ENCODE peak calls at places on chromosomes 16 and 17, in five cellular contexts. H, P, O, Q and Y are unnamed samples.

GRCh38 chr16:56576585-56577299 is 11.9 kb downstream of the MT4 start:
- DNase-seq in H (no peak), P (peak), O (peak), Q (peak), Y (peak)

GRCh38 chr17:66957951-66958579 is 6.4 kb upstream of the CACNG4 start:
- DNase-seq in H (no peak), P (no peak), O (no peak), Q (no peak), Y (no peak)

GRCh38 chr17:47318197-47318918 is 5.4 kb upstream of the EFCAB13 start:
- DNase-seq in H (no peak), P (no peak), O (no peak), Q (no peak), Y (no peak)

GRCh38 chr16:7541026-7541425 is 208.4 kb downstream of the RBFOX1 start:
- DNase-seq in H (no peak), P (no peak), O (no peak), Q (no peak), Y (no peak)

GRCh38 chr16:49857423-49858181 is 1.7 kb upstream of the ZNF423 start:
- DNase-seq in H (no peak), P (peak), O (peak), Q (no peak), Y (peak)

GRCh38 chr17:60315650-60316049 is 76.3 kb downstream of the USP32 start:
- DNase-seq in H (no peak), P (no peak), O (no peak), Q (no peak), Y (no peak)

GRCh38 chr16:62254847-62255246 is 218.6 kb upstream of the CDH8 start:
- DNase-seq in H (no peak), P (no peak), O (no peak), Q (no peak), Y (no peak)

GRCh38 chr17:1229354-1229890 is 40.8 kb upstream of the BHLHA9 start:
- DNase-seq in H (peak), P (peak), O (peak), Q (no peak), Y (no peak)

GRCh38 chr17:57999496-58000017 is 7.5 kb downstream of the SRSF1 start:
- DNase-seq in H (no peak), P (no peak), O (no peak), Q (peak), Y (no peak)

GRCh38 chr16:60907645-60908044 is 1128.6 kb downstream of the CDH8 start:
- DNase-seq in H (no peak), P (no peak), O (no peak), Q (no peak), Y (no peak)

GRCh38 chr17:61157246-61157887 is 242.3 kb upstream of the TBX2 start:
- DNase-seq in H (no peak), P (no peak), O (no peak), Q (no peak), Y (peak)

GRCh38 chr17:75241996-75242460 is 19.4 kb downstream of the GGA3 start:
- DNase-seq in H (no peak), P (peak), O (no peak), Q (no peak), Y (no peak)

GRCh38 chr17:80119839-80120238 is 18.5 kb downstream of the GAA start:
- DNase-seq in H (no peak), P (no peak), O (no peak), Q (no peak), Y (no peak)

GRCh38 chr16:4293822-4294457 is 21.1 kb upstream of the TFAP4 start:
- DNase-seq in H (no peak), P (peak), O (no peak), Q (no peak), Y (peak)

GRCh38 chr17:2137342-2138098 is 82.6 kb downstream of the HIC1 start:
- DNase-seq in H (no peak), P (no peak), O (no peak), Q (no peak), Y (peak)

DNA sequence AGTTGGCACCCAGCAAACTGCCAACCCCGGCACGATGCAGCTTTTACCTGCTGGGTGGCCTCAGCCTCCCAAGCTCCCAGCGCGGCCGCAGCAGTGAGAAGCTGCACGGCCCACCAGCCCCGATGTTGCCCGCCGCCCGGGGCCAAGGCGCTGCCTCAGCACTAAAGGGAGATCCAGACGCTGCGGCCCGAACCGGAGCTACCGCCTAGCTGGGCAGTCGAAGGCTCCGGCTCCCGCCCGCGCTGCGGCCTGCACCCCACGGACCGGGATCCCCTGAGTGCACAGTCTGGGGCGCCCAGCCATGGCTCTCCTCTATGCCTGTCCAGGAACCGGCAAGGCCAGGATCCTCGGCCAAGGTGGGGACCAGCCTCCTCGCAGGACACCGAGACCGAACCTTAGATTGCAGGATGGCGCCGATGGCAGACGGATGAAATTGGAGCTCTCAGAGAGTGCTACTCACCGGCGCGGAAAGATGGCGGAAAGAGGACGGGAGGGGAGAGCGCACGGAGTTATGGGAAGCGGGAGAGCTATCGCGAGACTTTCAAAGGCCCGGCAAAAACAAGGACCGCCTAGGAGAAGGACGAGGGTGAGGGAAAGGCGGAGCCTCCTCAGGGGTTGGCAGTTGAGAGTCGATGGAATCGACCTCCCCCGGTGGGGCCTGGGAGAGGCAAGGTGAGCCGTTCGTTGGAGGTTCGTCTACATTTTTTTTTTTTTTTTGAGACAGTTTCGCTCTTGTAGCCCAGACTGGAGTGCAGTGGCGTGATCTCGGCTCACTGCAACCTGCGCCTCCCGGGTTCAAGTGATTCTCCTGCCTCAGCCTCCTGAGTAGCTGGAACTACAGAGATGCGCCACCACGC is at the start of gene RPS15A:
- DNase-seq in H (peak), P (peak), O (peak), Q (peak), Y (peak)
- H3K4me3 ChIP-seq in H (peak), P (peak), O (peak), Q (peak), Y (peak)

DNA sequence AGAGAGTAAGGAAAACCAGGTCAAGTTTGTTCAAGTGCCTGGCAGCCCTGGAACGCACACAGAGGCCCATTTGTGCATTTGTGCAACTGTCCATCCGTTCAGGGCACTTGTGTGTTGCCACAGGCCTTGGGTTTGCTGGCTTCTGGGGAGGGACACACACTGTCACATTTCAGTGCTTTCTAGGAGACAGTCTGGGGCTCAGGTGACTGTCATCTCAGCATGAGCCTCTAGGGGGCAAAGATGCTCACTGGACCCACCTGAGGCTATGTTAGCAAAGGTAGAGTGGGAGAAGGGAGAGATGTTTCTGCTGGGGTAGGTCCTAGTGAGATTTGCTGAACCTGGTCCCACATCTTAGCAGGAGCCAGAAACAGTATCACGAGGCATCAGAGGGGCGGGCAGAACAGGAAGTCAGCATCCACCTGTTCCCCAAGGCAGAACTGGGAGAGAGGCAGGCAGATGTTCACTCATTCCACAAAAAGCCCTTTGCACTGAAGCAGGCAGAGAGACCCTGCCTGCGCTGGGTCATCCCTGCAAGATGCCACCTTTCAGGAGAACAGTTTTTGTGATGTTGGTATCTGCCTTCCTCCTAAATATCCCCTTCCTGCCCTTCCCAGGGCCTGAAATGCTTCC is 48.5 kb downstream of the RAI1 start:
- DNase-seq in H (no peak), P (no peak), O (peak), Q (no peak), Y (no peak)
- H3K27ac ChIP-seq in H (no peak), P (no peak), O (no peak), Q (no peak), Y (no peak)

DNA sequence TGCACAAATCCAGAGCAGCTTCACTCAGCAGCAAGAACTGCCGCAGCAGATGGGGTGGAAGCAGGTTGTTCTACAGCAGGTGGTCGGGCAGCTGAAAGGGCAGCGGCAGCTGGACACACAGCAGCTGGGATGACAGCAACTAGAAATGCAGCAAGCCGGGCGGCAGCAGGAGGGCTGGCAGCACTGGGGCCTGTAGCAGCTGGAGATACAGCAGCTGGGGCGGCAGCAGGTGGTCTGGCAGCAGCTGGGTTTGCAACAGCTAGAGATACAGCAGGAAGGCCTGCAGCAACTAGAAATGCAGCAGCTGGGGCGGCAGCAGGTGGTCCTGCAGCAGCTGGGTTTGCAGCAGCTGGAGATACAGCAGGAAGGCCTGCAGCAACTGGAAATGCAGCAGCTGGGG is 460 bp downstream of the KRTAP4-3 start:
- DNase-seq in H (no peak), P (no peak), O (no peak), Q (no peak), Y (no peak)
- H3K4me3 ChIP-seq in H (no peak), P (no peak), O (no peak), Q (no peak), Y (no peak)

GRCh38 chr16:11667824-11668589 is at the start of gene SNN:
- DNase-seq in H (peak), P (peak), O (peak), Q (peak), Y (peak)
- H3K27ac ChIP-seq in H (peak), P (peak), O (peak), Q (no peak), Y (peak)

GRCh38 chr17:44014437-44015172 is at the start of gene TMEM101:
- DNase-seq in H (peak), P (peak), O (peak), Q (peak), Y (peak)
- H3K4me3 ChIP-seq in H (peak), P (peak), O (peak), Q (peak), Y (peak)